ENCODE peak calls at places on chromosome 3, in four cellular contexts. X, Z, D and M are unnamed samples.

GRCh38 chr3:9014189-9014588 is 50.9 kb upstream of the RAD18 start:
- DNase-seq in X (peak; percentile 28), Z (no peak), D (no peak), M (no peak)

GRCh38 chr3:113698891-113699465 is 2.5 kb upstream of the USF3 start:
- DNase-seq in X (peak; percentile 4), Z (no peak), D (peak; percentile 71), M (no peak)

GRCh38 chr3:177676148-177676547 is 478.9 kb upstream of the TBL1XR1 start:
- DNase-seq in X (no peak), Z (no peak), D (no peak), M (no peak)

GRCh38 chr3:98732239-98733054 is 30.7 kb upstream of the ST3GAL6 start:
- DNase-seq in X (no peak), Z (no peak), D (peak; percentile 88), M (peak; percentile 28)

GRCh38 chr3:46931631-46932441 is 44.7 kb downstream of the CCDC12 start:
- DNase-seq in X (peak; percentile 39), Z (no peak), D (peak; percentile 93), M (no peak)

GRCh38 chr3:72334681-72335457 is 513.4 kb downstream of the SHQ1 start:
- DNase-seq in X (no peak), Z (no peak), D (no peak), M (no peak)

GRCh38 chr3:147589016-147589415 is 179.9 kb downstream of the ZIC1 start:
- DNase-seq in X (no peak), Z (no peak), D (no peak), M (no peak)

GRCh38 chr3:80051602-80051962 is 283.8 kb upstream of the ROBO1 start:
- DNase-seq in X (no peak), Z (no peak), D (no peak), M (no peak)

GRCh38 chr3:155242342-155242741 is 51.1 kb downstream of the STRIT1 start:
- DNase-seq in X (peak; percentile 68), Z (no peak), D (peak; percentile 52), M (no peak)

GRCh38 chr3:16467368-16467767 is 46.1 kb downstream of the RFTN1 start:
- DNase-seq in X (no peak), Z (no peak), D (no peak), M (no peak)

GRCh38 chr3:100525753-100526612 is 33.6 kb downstream of the TMEM45A start:
- DNase-seq in X (peak; percentile 79), Z (no peak), D (peak; percentile 74), M (no peak)

GRCh38 chr3:148902173-148902791 is 37.2 kb downstream of the CPA3 start:
- DNase-seq in X (peak; percentile 50), Z (no peak), D (peak; percentile 57), M (no peak)

GRCh38 chr3:120102232-120102631 is 8.0 kb upstream of the GSK3B start:
- DNase-seq in X (no peak), Z (no peak), D (no peak), M (no peak)

GRCh38 chr3:48367201-48367600 is 4.8 kb upstream of the FBXW12 start:
- DNase-seq in X (no peak), Z (no peak), D (no peak), M (no peak)

GRCh38 chr3:185137821-185138220 is 15.0 kb downstream of the C3orf70 start:
- DNase-seq in X (no peak), Z (no peak), D (no peak), M (no peak)

GRCh38 chr3:186512570-186513302 is 31.4 kb downstream of the CRYGS start:
- DNase-seq in X (no peak), Z (no peak), D (no peak), M (no peak)

GRCh38 chr3:110685630-110686029 is 386.0 kb upstream of the NECTIN3 start:
- DNase-seq in X (no peak), Z (no peak), D (no peak), M (peak; percentile 29)
- H3K4me3 ChIP-seq in X (no peak overlapping the region), Z (no peak overlapping the region), D (no peak overlapping the region), M (no peak overlapping the region)

GRCh38 chr3:4695846-4696245 is 202.7 kb downstream of the ITPR1 start:
- DNase-seq in X (peak; percentile 23), Z (no peak), D (no peak), M (no peak)
- H3K36me3 ChIP-seq in X (no peaks in the 10 kb centered on the region), Z (peaks cover 14% of the 10 kb centered on the region), D (no peaks in the 10 kb centered on the region), M (no peaks in the 10 kb centered on the region)

GRCh38 chr3:27452368-27453090 is 31.7 kb downstream of the SLC4A7 start:
- DNase-seq in X (no peak), Z (no peak), D (no peak), M (no peak)
- H3K4me1 ChIP-seq in X (peaks cover 3% of the 10 kb centered on the region), Z (no peaks in the 10 kb centered on the region), D (peaks cover 23% of the 10 kb centered on the region), M (peaks cover 10% of the 10 kb centered on the region)

DNA sequence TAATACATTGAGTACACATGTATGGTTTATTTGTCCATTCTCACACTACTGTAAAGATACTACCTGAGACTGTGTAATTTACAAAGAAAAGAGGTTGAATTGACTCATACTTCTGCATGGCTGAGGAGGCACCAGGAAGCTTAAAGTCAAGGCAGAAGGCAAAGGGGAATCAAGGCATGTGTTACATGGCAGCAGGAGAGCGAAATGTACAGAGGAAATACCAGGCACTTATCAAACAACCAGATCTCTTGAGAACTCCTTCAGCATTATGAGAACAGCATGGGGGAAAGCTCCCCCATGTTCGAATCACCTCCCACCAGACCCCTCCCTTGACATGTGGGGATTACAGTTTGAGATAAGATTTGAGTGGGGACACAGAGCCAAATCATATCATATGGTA is 666.3 kb downstream of the ZBBX start:
- DNase-seq in X (no peak), Z (no peak), D (no peak), M (no peak)
- H3K4me3 ChIP-seq in X (no peak overlapping the region), Z (no peak overlapping the region), D (no peak overlapping the region), M (no peak overlapping the region)

DNA sequence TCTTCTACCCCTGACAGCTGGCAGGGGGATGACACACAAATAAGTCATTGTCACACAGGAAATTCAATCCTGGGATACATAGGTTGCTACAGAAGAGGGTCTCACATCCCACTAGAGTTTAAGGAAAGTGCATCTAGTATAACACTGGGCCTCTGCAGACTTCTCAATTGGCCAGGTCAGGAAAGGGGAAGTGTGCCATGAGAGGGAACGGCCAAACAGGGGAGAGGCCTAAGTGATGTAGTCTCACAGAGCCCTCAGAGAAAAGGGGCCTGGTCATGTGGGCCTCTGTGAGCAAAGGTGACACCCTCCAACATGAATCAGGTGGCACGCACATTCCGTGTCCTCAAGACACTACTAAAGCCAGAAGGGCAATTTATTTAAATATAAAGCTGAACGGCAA is 11.2 kb downstream of the ZXDC start:
- DNase-seq in X (no peak), Z (no peak), D (no peak), M (no peak)
- H3K36me3 ChIP-seq in X (peaks cover 84% of the 10 kb centered on the region), Z (peaks cover 89% of the 10 kb centered on the region), D (peaks cover 86% of the 10 kb centered on the region), M (peaks cover 92% of the 10 kb centered on the region)

GRCh38 chr3:45635475-45636256 is 41.1 kb downstream of the LIMD1 start:
- DNase-seq in X (peak; percentile 81), Z (no peak), D (peak; percentile 90), M (peak; percentile 85)
- H3K4me1 ChIP-seq in X (peaks cover 38% of the 10 kb centered on the region), Z (peaks cover 12% of the 10 kb centered on the region), D (peaks cover 13% of the 10 kb centered on the region), M (peaks cover 30% of the 10 kb centered on the region)